ENCODE peak calls at places on chromosomes 3 and 15, in eight cellular contexts. One of them, this sample, is unnamed.
A peak's percentile ranks its signal among the peaks of the same experiment; 100 is the strongest.

GRCh38 chr3:195196266-195196665 is 74.7 kb downstream of the XXYLT1 start:
- DNase-seq in IMR-90: peak; percentile 61
- DNase-seq in upper lobe of right lung: no peak
- DNase-seq in fibroblast of the aortic adventitia: peak; percentile 66
- DNase-seq in AG09309: no peak
- DNase-seq in sigmoid colon: peak; percentile 60
- DNase-seq in HepG2: no peak
- DNase-seq in mammary epithelial cell: peak; percentile 42
- DNase-seq in this sample: peak; percentile 62

GRCh38 chr15:99721896-99722295 is 11.3 kb downstream of the LYSMD4 start:
- DNase-seq in mammary epithelial cell: peak; percentile 31
- DNase-seq in sigmoid colon: no peak
- DNase-seq in upper lobe of right lung: no peak
- DNase-seq in fibroblast of the aortic adventitia: no peak
- DNase-seq in AG09309: no peak
- DNase-seq in IMR-90: no peak
- DNase-seq in HepG2: no peak
- DNase-seq in this sample: no peak

GRCh38 chr3:110413291-110413690 is 658.3 kb upstream of the NECTIN3 start:
- DNase-seq in fibroblast of the aortic adventitia: no peak
- DNase-seq in upper lobe of right lung: no peak
- DNase-seq in AG09309: no peak
- DNase-seq in HepG2: no peak
- DNase-seq in sigmoid colon: no peak
- DNase-seq in IMR-90: no peak
- DNase-seq in mammary epithelial cell: no peak
- DNase-seq in this sample: no peak

GRCh38 chr15:101482526-101483371 is 6.8 kb downstream of the PCSK6 start:
- DNase-seq in AG09309: no peak
- DNase-seq in HepG2: no peak
- DNase-seq in sigmoid colon: no peak
- DNase-seq in fibroblast of the aortic adventitia: no peak
- DNase-seq in mammary epithelial cell: peak; percentile 52
- DNase-seq in IMR-90: no peak
- DNase-seq in upper lobe of right lung: no peak
- DNase-seq in this sample: no peak

GRCh38 chr3:178205750-178206149 is 330.5 kb upstream of the KCNMB2 start:
- DNase-seq in IMR-90: peak; percentile 51
- DNase-seq in AG09309: peak; percentile 16
- DNase-seq in mammary epithelial cell: no peak
- DNase-seq in HepG2: no peak
- DNase-seq in upper lobe of right lung: no peak
- DNase-seq in sigmoid colon: no peak
- DNase-seq in fibroblast of the aortic adventitia: peak; percentile 63
- DNase-seq in this sample: peak; percentile 20

GRCh38 chr15:36817776-36818175 is 238.3 kb downstream of the CDIN1 start:
- DNase-seq in HepG2: no peak
- DNase-seq in upper lobe of right lung: no peak
- DNase-seq in IMR-90: no peak
- DNase-seq in sigmoid colon: no peak
- DNase-seq in mammary epithelial cell: no peak
- DNase-seq in AG09309: no peak
- DNase-seq in fibroblast of the aortic adventitia: no peak
- DNase-seq in this sample: no peak

GRCh38 chr15:88250826-88251225 is 5.7 kb downstream of the NTRK3 start:
- DNase-seq in IMR-90: no peak
- DNase-seq in fibroblast of the aortic adventitia: no peak
- DNase-seq in HepG2: no peak
- DNase-seq in upper lobe of right lung: no peak
- DNase-seq in AG09309: no peak
- DNase-seq in sigmoid colon: no peak
- DNase-seq in mammary epithelial cell: no peak
- DNase-seq in this sample: no peak

GRCh38 chr15:92095691-92096090 is 242.2 kb downstream of the SLCO3A1 start:
- DNase-seq in HepG2: no peak
- DNase-seq in mammary epithelial cell: no peak
- DNase-seq in AG09309: no peak
- DNase-seq in IMR-90: no peak
- DNase-seq in sigmoid colon: no peak
- DNase-seq in fibroblast of the aortic adventitia: no peak
- DNase-seq in upper lobe of right lung: no peak
- DNase-seq in this sample: no peak

GRCh38 chr3:43455233-43455632 is 166.6 kb downstream of the ANO10 start:
- DNase-seq in AG09309: no peak
- DNase-seq in mammary epithelial cell: peak; percentile 62
- DNase-seq in HepG2: peak; percentile 52
- DNase-seq in IMR-90: peak; percentile 76
- DNase-seq in sigmoid colon: no peak
- DNase-seq in upper lobe of right lung: no peak
- DNase-seq in fibroblast of the aortic adventitia: peak; percentile 45
- DNase-seq in this sample: peak; percentile 41

GRCh38 chr15:75776075-75776443 is 63.4 kb upstream of the CSPG4 start:
- DNase-seq in upper lobe of right lung: no peak
- DNase-seq in AG09309: no peak
- DNase-seq in mammary epithelial cell: peak; percentile 20
- DNase-seq in fibroblast of the aortic adventitia: peak; percentile 49
- DNase-seq in IMR-90: peak; percentile 54
- DNase-seq in sigmoid colon: no peak
- DNase-seq in HepG2: peak; percentile 64
- DNase-seq in this sample: peak; percentile 22

GRCh38 chr15:29139540-29140459 is 129.8 kb downstream of the NSMCE3 start:
- DNase-seq in mammary epithelial cell: no peak
- DNase-seq in HepG2: no peak
- DNase-seq in IMR-90: peak; percentile 24
- DNase-seq in upper lobe of right lung: peak; percentile 73
- DNase-seq in AG09309: no peak
- DNase-seq in sigmoid colon: no peak
- DNase-seq in fibroblast of the aortic adventitia: peak; percentile 17
- DNase-seq in this sample: peak; percentile 46

GRCh38 chr3:59108091-59108815 is 58.4 kb upstream of the CFAP20DC start:
- DNase-seq in HepG2: no peak
- DNase-seq in IMR-90: peak; percentile 38
- DNase-seq in AG09309: no peak
- DNase-seq in mammary epithelial cell: peak; percentile 32
- DNase-seq in fibroblast of the aortic adventitia: no peak
- DNase-seq in upper lobe of right lung: no peak
- DNase-seq in sigmoid colon: no peak
- DNase-seq in this sample: no peak

GRCh38 chr3:54434761-54435160 is 312.4 kb downstream of the CACNA2D3 start:
- DNase-seq in mammary epithelial cell: no peak
- DNase-seq in upper lobe of right lung: no peak
- DNase-seq in sigmoid colon: no peak
- DNase-seq in fibroblast of the aortic adventitia: no peak
- DNase-seq in HepG2: no peak
- DNase-seq in IMR-90: no peak
- DNase-seq in AG09309: no peak
- DNase-seq in this sample: no peak

GRCh38 chr3:121852256-121852655 is 17.2 kb downstream of the EAF2 start:
- DNase-seq in HepG2: no peak
- DNase-seq in AG09309: no peak
- DNase-seq in mammary epithelial cell: peak; percentile 31
- DNase-seq in sigmoid colon: no peak
- DNase-seq in upper lobe of right lung: no peak
- DNase-seq in fibroblast of the aortic adventitia: no peak
- DNase-seq in IMR-90: no peak
- DNase-seq in this sample: no peak
- TF ChIP-seq CTCF in HepG2: no peak
- TF ChIP-seq CTCF in AG09309: no peak
- TF ChIP-seq CTCF in mammary epithelial cell: no peak
- TF ChIP-seq CTCF in sigmoid colon: no peak
- TF ChIP-seq CTCF in upper lobe of right lung: no peak
- TF ChIP-seq CTCF in fibroblast of the aortic adventitia: no peak
- TF ChIP-seq CTCF in IMR-90: no peak
- TF ChIP-seq CTCF in this sample: no peak

DNA sequence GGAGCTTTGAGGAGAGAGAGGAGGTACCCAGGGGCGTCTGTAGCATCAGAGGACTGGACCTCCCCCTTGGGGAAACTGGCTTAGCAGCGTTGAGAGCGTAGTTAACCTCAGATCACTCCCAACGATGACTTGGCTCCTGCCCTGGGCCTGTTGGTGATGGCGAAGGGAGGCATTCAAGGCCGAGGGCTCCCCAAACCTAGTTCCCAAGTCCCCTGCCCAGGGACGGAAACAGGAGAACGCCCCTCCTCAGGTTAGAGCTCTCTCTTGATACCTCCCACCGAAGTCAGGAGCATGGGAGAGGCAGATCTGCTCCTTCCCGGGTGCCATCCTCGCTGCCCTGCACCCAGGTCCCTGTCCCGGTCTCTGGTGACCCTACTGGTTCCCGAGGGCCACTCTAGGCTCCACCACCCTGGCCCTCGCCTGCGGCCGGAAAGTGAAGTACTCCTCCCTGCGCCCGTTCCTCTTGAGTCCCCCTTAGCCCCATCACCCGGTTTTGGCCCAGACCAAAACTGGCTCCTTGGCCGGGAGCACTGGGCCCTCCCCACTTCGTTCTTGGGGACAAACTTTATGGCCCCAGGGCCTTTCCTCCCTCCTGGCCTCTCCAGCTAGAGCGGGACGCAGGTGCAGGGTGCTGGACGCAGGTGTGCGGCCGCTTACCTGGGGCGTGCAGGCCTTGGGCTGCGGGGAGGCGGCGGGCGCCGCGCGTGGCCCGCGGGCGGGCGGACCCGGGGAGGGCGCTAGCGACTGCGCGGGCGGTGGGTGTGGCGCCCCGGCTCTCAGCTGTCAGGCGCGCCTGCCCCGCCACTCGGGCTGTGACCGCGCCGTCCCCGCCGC is 2.6 kb upstream of the SKOR1 start:
- DNase-seq in AG09309: no peak
- DNase-seq in fibroblast of the aortic adventitia: no peak
- DNase-seq in upper lobe of right lung: no peak
- DNase-seq in IMR-90: no peak
- DNase-seq in HepG2: no peak
- DNase-seq in mammary epithelial cell: no peak
- DNase-seq in sigmoid colon: no peak
- DNase-seq in this sample: no peak
- H3K4me3 ChIP-seq in AG09309: no peak overlapping the region
- H3K4me3 ChIP-seq in fibroblast of the aortic adventitia: no peak overlapping the region
- H3K4me3 ChIP-seq in upper lobe of right lung: no peak overlapping the region
- H3K4me3 ChIP-seq in IMR-90: no peak overlapping the region
- H3K4me3 ChIP-seq in HepG2: no peak overlapping the region
- H3K4me3 ChIP-seq in mammary epithelial cell: no peak overlapping the region
- H3K4me3 ChIP-seq in sigmoid colon: no peak overlapping the region
- H3K4me3 ChIP-seq in this sample: no peak overlapping the region

GRCh38 chr3:133761605-133762484 is 15.7 kb downstream of the TF start:
- DNase-seq in AG09309: no peak
- DNase-seq in sigmoid colon: no peak
- DNase-seq in IMR-90: no peak
- DNase-seq in upper lobe of right lung: no peak
- DNase-seq in mammary epithelial cell: no peak
- DNase-seq in fibroblast of the aortic adventitia: no peak
- DNase-seq in HepG2: no peak
- DNase-seq in this sample: no peak
- TF ChIP-seq CTCF in AG09309: no peak
- TF ChIP-seq CTCF in sigmoid colon: no peak
- TF ChIP-seq CTCF in IMR-90: no peak
- TF ChIP-seq CTCF in upper lobe of right lung: no peak
- TF ChIP-seq CTCF in mammary epithelial cell: no peak
- TF ChIP-seq CTCF in fibroblast of the aortic adventitia: no peak
- TF ChIP-seq CTCF in HepG2: no peak
- TF ChIP-seq CTCF in this sample: no peak

GRCh38 chr3:152287898-152288576 is 19.3 kb downstream of the MBNL1 start:
- DNase-seq in mammary epithelial cell: peak; percentile 71
- DNase-seq in upper lobe of right lung: no peak
- DNase-seq in fibroblast of the aortic adventitia: no peak
- DNase-seq in AG09309: no peak
- DNase-seq in IMR-90: peak; percentile 46
- DNase-seq in sigmoid colon: no peak
- DNase-seq in HepG2: no peak
- DNase-seq in this sample: no peak
- H3K4me3 ChIP-seq in mammary epithelial cell: no peak overlapping the region
- H3K4me3 ChIP-seq in upper lobe of right lung: no peak overlapping the region
- H3K4me3 ChIP-seq in fibroblast of the aortic adventitia: no peak overlapping the region
- H3K4me3 ChIP-seq in AG09309: no peak overlapping the region
- H3K4me3 ChIP-seq in IMR-90: no peak overlapping the region
- H3K4me3 ChIP-seq in sigmoid colon: no peak overlapping the region
- H3K4me3 ChIP-seq in HepG2: no peak overlapping the region
- H3K4me3 ChIP-seq in this sample: no peak overlapping the region

GRCh38 chr3:187296915-187297314 is 5.4 kb upstream of the MASP1 start:
- DNase-seq in AG09309: no peak
- DNase-seq in fibroblast of the aortic adventitia: peak; percentile 18
- DNase-seq in sigmoid colon: no peak
- DNase-seq in IMR-90: peak; percentile 23
- DNase-seq in upper lobe of right lung: no peak
- DNase-seq in mammary epithelial cell: no peak
- DNase-seq in HepG2: no peak
- DNase-seq in this sample: no peak

GRCh38 chr3:187293514-187293870 is 2.0 kb upstream of the MASP1 start:
- DNase-seq in upper lobe of right lung: no peak
- DNase-seq in mammary epithelial cell: no peak
- DNase-seq in sigmoid colon: no peak
- DNase-seq in HepG2: no peak
- DNase-seq in AG09309: no peak
- DNase-seq in IMR-90: no peak
- DNase-seq in fibroblast of the aortic adventitia: no peak
- DNase-seq in this sample: no peak

GRCh38 chr3:187296058-187296457 is 4.5 kb upstream of the MASP1 start:
- DNase-seq in HepG2: no peak
- DNase-seq in mammary epithelial cell: no peak
- DNase-seq in fibroblast of the aortic adventitia: peak; percentile 29
- DNase-seq in upper lobe of right lung: no peak
- DNase-seq in AG09309: no peak
- DNase-seq in sigmoid colon: no peak
- DNase-seq in IMR-90: no peak
- DNase-seq in this sample: no peak

GRCh38 chr3:187293977-187294376 is 2.4 kb upstream of the MASP1 start:
- DNase-seq in IMR-90: no peak
- DNase-seq in sigmoid colon: no peak
- DNase-seq in upper lobe of right lung: no peak
- DNase-seq in fibroblast of the aortic adventitia: no peak
- DNase-seq in HepG2: no peak
- DNase-seq in mammary epithelial cell: no peak
- DNase-seq in AG09309: no peak
- DNase-seq in this sample: no peak

DNA sequence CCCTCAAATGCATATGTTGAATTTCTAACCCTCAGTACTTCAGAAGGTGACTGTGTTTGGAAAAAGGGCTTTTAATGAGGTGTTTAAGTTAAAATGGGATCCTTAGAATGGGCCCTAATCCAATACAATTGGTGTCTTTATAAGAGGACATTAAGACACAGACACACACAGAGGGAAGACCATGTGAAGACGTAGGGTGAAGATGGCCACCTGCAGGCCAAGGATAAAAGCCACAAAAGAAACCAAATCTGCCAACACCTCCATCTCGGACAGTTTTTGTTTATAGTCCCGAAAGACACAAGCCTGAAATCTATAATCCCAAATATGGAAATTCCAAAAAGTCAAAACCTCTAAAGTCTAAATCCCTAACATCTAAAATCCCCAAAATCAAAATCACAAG is 4.1 kb upstream of the MASP1 start:
- DNase-seq in mammary epithelial cell: no peak
- DNase-seq in sigmoid colon: no peak
- DNase-seq in HepG2: no peak
- DNase-seq in upper lobe of right lung: no peak
- DNase-seq in AG09309: no peak
- DNase-seq in IMR-90: no peak
- DNase-seq in fibroblast of the aortic adventitia: no peak
- DNase-seq in this sample: peak; percentile 18
- TF ChIP-seq CTCF in mammary epithelial cell: peak; percentile 16
- TF ChIP-seq CTCF in sigmoid colon: no peak
- TF ChIP-seq CTCF in HepG2: peak; percentile 63
- TF ChIP-seq CTCF in upper lobe of right lung: no peak
- TF ChIP-seq CTCF in AG09309: no peak
- TF ChIP-seq CTCF in IMR-90: peak; percentile 20
- TF ChIP-seq CTCF in fibroblast of the aortic adventitia: peak; percentile 19
- TF ChIP-seq CTCF in this sample: peak; percentile 28

GRCh38 chr15:64622410-64623260 is 152.8 kb downstream of the RBPMS2 start:
- DNase-seq in HepG2: no peak
- DNase-seq in fibroblast of the aortic adventitia: no peak
- DNase-seq in IMR-90: no peak
- DNase-seq in mammary epithelial cell: no peak
- DNase-seq in AG09309: no peak
- DNase-seq in upper lobe of right lung: no peak
- DNase-seq in sigmoid colon: no peak
- DNase-seq in this sample: no peak
- H3K4me3 ChIP-seq in HepG2: no peak overlapping the region
- H3K4me3 ChIP-seq in fibroblast of the aortic adventitia: no peak overlapping the region
- H3K4me3 ChIP-seq in IMR-90: no peak overlapping the region
- H3K4me3 ChIP-seq in mammary epithelial cell: no peak overlapping the region
- H3K4me3 ChIP-seq in AG09309: no peak overlapping the region
- H3K4me3 ChIP-seq in upper lobe of right lung: no peak overlapping the region
- H3K4me3 ChIP-seq in sigmoid colon: no peak overlapping the region
- H3K4me3 ChIP-seq in this sample: no peak overlapping the region